ENCODE peak calls at places on chromosomes 4 and X, in five cellular contexts. Q is fibroblast of lung, H is PC-3, B is IMR-90, A is neuronal stem cell. K is an unnamed sample.

GRCh38 chr4:37867102-37867501 is 23.8 kb upstream of the TBC1D1 start:
- DNase-seq in Q (no peak), H (no peak), B (no peak), A (no peak), K (no peak)

GRCh38 chr4:82247629-82248028 is 126.2 kb downstream of the HNRNPD start:
- DNase-seq in Q (no peak), H (no peak), B (no peak), A (no peak), K (no peak)

GRCh38 chr4:139208404-139208945 is 31.5 kb upstream of the ELF2 start:
- DNase-seq in Q (peak; percentile 98), H (no peak), B (peak; percentile 91), A (no peak), K (no peak)

GRCh38 chr4:158578476-158578875 is 56.8 kb downstream of the RXFP1 start:
- DNase-seq in Q (peak; percentile 46), H (peak; percentile 59), B (peak; percentile 51), A (no peak), K (no peak)

GRCh38 chrX:39848900-39849299 is 248.9 kb downstream of the BCOR start:
- DNase-seq in Q (peak; percentile 88), H (peak; percentile 58), B (peak; percentile 95), A (no peak), K (no peak)

GRCh38 chrX:30957753-30958152 is 68.7 kb upstream of the TAB3 start:
- DNase-seq in Q (peak; percentile 17), H (peak; percentile 85), B (peak; percentile 1), A (no peak), K (no peak)

GRCh38 chrX:3659761-3660160 is 53.7 kb downstream of the PRKX start:
- DNase-seq in Q (no peak), H (no peak), B (peak; percentile 34), A (no peak), K (no peak)

GRCh38 chr4:24794916-24795665 is at the start of gene SOD3:
- DNase-seq in Q (peak; percentile 82), H (peak; percentile 86), B (peak; percentile 86), A (peak; percentile 48), K (peak; percentile 93)

GRCh38 chr4:128565565-128566186 is 243.8 kb upstream of the JADE1 start:
- DNase-seq in Q (peak; percentile 55), H (peak; percentile 46), B (no peak), A (peak; percentile 45), K (peak; percentile 83)

GRCh38 chr4:175215208-175215607 is 297.1 kb downstream of the ADAM29 start:
- DNase-seq in Q (no peak), H (no peak), B (no peak), A (no peak), K (no peak)

GRCh38 chrX:56788717-56789122 is 59.7 kb downstream of the NBDY start:
- DNase-seq in Q (no peak), H (no peak), B (peak; percentile 47), A (no peak), K (no peak)

GRCh38 chr4:144872508-144873293 is 225.3 kb downstream of the ANAPC10 start:
- DNase-seq in Q (peak; percentile 25), H (no peak), B (no peak), A (no peak), K (no peak)

GRCh38 chrX:48613502-48614160 is 16.3 kb downstream of the WDR13 start:
- DNase-seq in Q (no peak), H (no peak), B (peak; percentile 38), A (no peak), K (no peak)

GRCh38 chrX:140141444-140142029 is 176.2 kb upstream of the CXorf66 start:
- DNase-seq in Q (peak; percentile 28), H (peak; percentile 54), B (peak; percentile 31), A (peak; percentile 43), K (no peak)

GRCh38 chrX:143873343-143873742 is 10.5 kb upstream of the UBE2NL start:
- DNase-seq in Q (peak; percentile 16), H (peak; percentile 86), B (no peak), A (no peak), K (no peak)

GRCh38 chrX:81890476-81890875 is 688.6 kb downstream of the SH3BGRL start:
- DNase-seq in Q (no peak), H (peak; percentile 5), B (no peak), A (no peak), K (no peak)

GRCh38 chr4:15303052-15303641 is 124.7 kb upstream of the C1QTNF7 start:
- DNase-seq in Q (peak; percentile 60), H (peak; percentile 82), B (peak; percentile 80), A (no peak), K (no peak)

GRCh38 chr4:124631760-124632159 is 80.8 kb downstream of the ANKRD50 start:
- DNase-seq in Q (peak; percentile 91), H (peak; percentile 96), B (peak; percentile 98), A (no peak), K (no peak)

GRCh38 chrX:16552546-16552945 is 97.4 kb upstream of the S100G start:
- DNase-seq in Q (peak; percentile 0), H (peak; percentile 82), B (peak; percentile 56), A (no peak), K (no peak)

GRCh38 chr4:122500852-122501501 is 44.5 kb upstream of the IL2 start:
- DNase-seq in Q (peak; percentile 11), H (no peak), B (no peak), A (no peak), K (no peak)

GRCh38 chrX:65668362-65669310 is 1.2 kb downstream of the MSN start:
- DNase-seq in Q (peak; percentile 86), H (peak; percentile 87), B (peak; percentile 80), A (peak; percentile 11), K (peak; percentile 56)

GRCh38 chr4:36256398-36256828 is 12.1 kb upstream of the ARAP2 start:
- DNase-seq in Q (no peak), H (no peak), B (no peak), A (no peak), K (no peak)

GRCh38 chrX:104118765-104119164 is 6.4 kb downstream of the ZCCHC18 start:
- DNase-seq in Q (no peak), H (no peak), B (no peak), A (no peak), K (no peak)

GRCh38 chr4:5722328-5722727 is 11.3 kb downstream of the EVC start:
- DNase-seq in Q (peak; percentile 43), H (peak; percentile 76), B (peak; percentile 70), A (no peak), K (no peak)

GRCh38 chrX:27336466-27337091 is 126.6 kb downstream of the PPP4R3C start:
- DNase-seq in Q (peak; percentile 26), H (peak; percentile 60), B (peak; percentile 2), A (peak; percentile 12), K (peak; percentile 48)

GRCh38 chrX:12319955-12320354 is 181.7 kb downstream of the FRMPD4 start:
- DNase-seq in Q (no peak), H (no peak), B (no peak), A (no peak), K (no peak)

GRCh38 chrX:19122641-19123009 is 357 bp upstream of the ADGRG2 start:
- DNase-seq in Q (no peak), H (no peak), B (no peak), A (no peak), K (no peak)

GRCh38 chr4:53943345-53944085 is 120.9 kb downstream of the CHIC2 start:
- DNase-seq in Q (peak; percentile 71), H (peak; percentile 97), B (peak; percentile 69), A (no peak), K (no peak)

GRCh38 chr4:10040049-10040892 is 19.0 kb upstream of the SLC2A9 start:
- DNase-seq in Q (no peak), H (no peak), B (no peak), A (no peak), K (no peak)

GRCh38 chrX:31036895-31037294 is 34.9 kb downstream of the FTHL17 start:
- DNase-seq in Q (peak; percentile 47), H (peak; percentile 63), B (peak; percentile 42), A (peak; percentile 17), K (peak; percentile 48)

GRCh38 chr4:142718981-142719380 is 127.1 kb downstream of the INPP4B start:
- DNase-seq in Q (no peak), H (peak; percentile 39), B (no peak), A (no peak), K (no peak)

GRCh38 chr4:168908093-168908492 is 102.0 kb downstream of the CBR4 start:
- DNase-seq in Q (peak; percentile 53), H (peak; percentile 45), B (peak; percentile 69), A (no peak), K (no peak)

DNA sequence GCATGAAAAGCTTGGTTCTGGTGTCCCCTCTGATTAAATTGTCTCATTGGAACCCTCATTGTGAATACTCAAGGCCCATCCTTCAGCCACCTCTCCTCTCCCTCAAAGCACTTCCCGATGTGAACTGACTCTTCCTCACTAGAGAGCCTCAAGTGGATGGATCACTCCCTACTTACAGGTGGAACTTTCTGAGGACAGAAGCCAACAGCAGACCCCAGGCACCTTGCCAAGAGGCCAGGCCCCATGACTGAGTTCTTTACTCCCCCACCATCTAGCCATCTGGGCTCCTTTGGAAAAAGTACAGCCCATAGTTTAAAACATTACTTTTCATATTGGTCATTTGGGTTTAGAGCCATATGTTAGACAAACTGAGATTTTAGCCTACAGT is 224.1 kb downstream of the SHROOM3 start:
- DNase-seq in Q (no peak), H (no peak), B (peak; percentile 55), A (no peak), K (no peak)
- H3K4me2 ChIP-seq in Q (peak overlapping the region; percentile 72), H (peak overlapping the region; percentile 62), B (peak overlapping the region; percentile 69), A (no peak overlapping the region), K (no peak overlapping the region)

GRCh38 chr4:110041742-110042141 is 129.1 kb downstream of the EGF start:
- DNase-seq in Q (no peak), H (no peak), B (no peak), A (no peak), K (no peak)
- H3K4me2 ChIP-seq in Q (no peak overlapping the region), H (no peak overlapping the region), B (no peak overlapping the region), A (no peak overlapping the region), K (no peak overlapping the region)

GRCh38 chr4:100289530-100289888 is 99.2 kb upstream of the DDIT4L start:
- DNase-seq in Q (no peak), H (peak; percentile 22), B (no peak), A (no peak), K (no peak)
- H3K4me2 ChIP-seq in Q (no peak overlapping the region), H (no peak overlapping the region), B (no peak overlapping the region), A (no peak overlapping the region), K (no peak overlapping the region)

DNA sequence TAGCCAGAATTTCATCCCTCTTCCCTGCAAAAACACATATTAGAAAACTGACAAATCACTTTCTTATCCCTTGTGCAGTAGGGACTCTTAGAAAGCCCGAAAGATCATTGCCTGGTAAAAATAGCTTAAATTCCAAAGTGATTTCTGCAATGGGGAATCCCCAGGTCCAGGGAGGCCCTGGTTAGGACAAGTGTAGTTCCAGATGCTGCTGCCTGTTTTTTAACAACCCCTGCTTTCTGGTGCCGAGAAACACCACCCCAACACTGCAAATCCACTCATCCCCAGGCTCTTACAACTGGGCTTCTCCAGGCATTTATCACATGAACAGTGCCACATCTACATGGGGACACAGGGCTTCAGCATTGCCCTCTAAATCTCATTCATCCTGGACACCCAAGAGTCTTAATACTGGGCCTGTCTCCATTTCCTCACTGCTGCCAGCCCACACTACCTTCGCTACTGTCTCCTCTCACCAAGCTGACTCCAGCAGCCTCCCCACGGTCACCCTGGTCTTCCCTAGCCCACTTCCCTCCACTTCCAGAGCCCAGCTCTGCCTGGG is 112.2 kb upstream of the PSAPL1 start:
- DNase-seq in Q (no peak), H (peak; percentile 16), B (peak; percentile 67), A (no peak), K (no peak)
- H3K4me2 ChIP-seq in Q (no peak overlapping the region), H (no peak overlapping the region), B (no peak overlapping the region), A (no peak overlapping the region), K (no peak overlapping the region)

DNA sequence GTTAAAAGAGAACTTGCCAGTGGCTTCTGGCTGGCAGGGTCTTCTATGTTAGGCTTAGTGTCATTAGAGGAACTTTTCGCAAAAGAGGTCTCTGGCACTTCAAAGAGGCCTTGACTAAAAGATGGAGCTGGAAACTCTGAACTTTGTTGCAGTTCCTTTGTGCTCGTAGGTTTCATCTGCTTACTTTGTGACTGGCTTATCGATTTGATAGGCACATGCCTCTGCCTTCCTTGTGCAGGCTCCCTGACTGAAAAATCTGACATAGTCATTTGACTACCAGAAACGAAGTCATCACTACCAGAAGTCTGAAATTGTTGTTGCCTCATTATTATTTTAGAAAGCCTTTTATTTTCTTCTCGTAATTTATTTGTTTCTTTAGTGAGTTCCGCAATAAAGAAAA is 93.9 kb upstream of the IL13RA1 start:
- DNase-seq in Q (no peak), H (no peak), B (no peak), A (no peak), K (no peak)
- H3K4me2 ChIP-seq in Q (no peak overlapping the region), H (no peak overlapping the region), B (no peak overlapping the region), A (no peak overlapping the region), K (no peak overlapping the region)

K was measured in H9.